ENCODE peak calls at places on chromosomes 12 and 14, in five cellular contexts. U is psoas muscle; R is heart left ventricle; T is CD8-positive, alpha-beta memory T cell; Z is CD4-positive, CD25-positive, alpha-beta regulatory T cell. D is an unnamed sample.

GRCh38 chr12:87779016-87779415 is 250.2 kb downstream of the C12orf50 start:
- DNase-seq in Z (no peak), T (no peak), R (no peak), U (no peak), D (peak; percentile 64)

GRCh38 chr12:101779200-101779599 is 39.9 kb upstream of the SYCP3 start:
- DNase-seq in Z (no peak), R (no peak), U (no peak), T (no peak), D (no peak)

GRCh38 chr12:10030446-10030845 is at the start of gene CLEC9A:
- DNase-seq in T (no peak), U (no peak), Z (no peak), R (no peak), D (no peak)

GRCh38 chr14:105046891-105047282 is 18.3 kb downstream of the GPR132 start:
- DNase-seq in Z (no peak), U (no peak), T (no peak), R (no peak), D (no peak)

GRCh38 chr12:2494490-2495192 is 300.1 kb upstream of the FKBP4 start:
- DNase-seq in R (peak; percentile 64), Z (no peak), U (no peak), T (no peak), D (peak; percentile 25)

GRCh38 chr14:106436310-106436905 is 910.0 kb downstream of the TMEM121 start:
- DNase-seq in U (no peak), Z (peak; percentile 40), T (peak; percentile 48), R (peak; percentile 58), D (peak; percentile 9)

GRCh38 chr14:44961730-44962572 is at the start of the genes KLHL28 and TOGARAM1:
- DNase-seq in T (peak; percentile 98), U (peak; percentile 97), R (peak; percentile 98), Z (peak; percentile 99), D (peak; percentile 99)

GRCh38 chr12:93279849-93280412 is 97.8 kb upstream of the NUDT4 start:
- DNase-seq in Z (no peak), U (no peak), R (no peak), T (no peak), D (no peak)

GRCh38 chr14:102333795-102334415 is 14.4 kb downstream of the ZNF839 start:
- DNase-seq in Z (no peak), U (no peak), R (no peak), T (no peak), D (no peak)

GRCh38 chr14:64549805-64550538 is at the start of gene PPP1R36:
- DNase-seq in R (peak; percentile 50), Z (peak; percentile 23), U (peak; percentile 64), T (peak; percentile 32), D (peak; percentile 28)

GRCh38 chr14:106308839-106309389 is 782.5 kb downstream of the TMEM121 start:
- DNase-seq in T (peak; percentile 59), Z (peak; percentile 49), U (no peak), R (no peak), D (no peak)

GRCh38 chr14:49586673-49587460 is 687 bp upstream of the RPS29 start:
- DNase-seq in Z (peak; percentile 18), T (peak; percentile 77), R (no peak), U (no peak), D (peak; percentile 22)

GRCh38 chr12:123940627-123940966 is 32.0 kb downstream of the CCDC92 start:
- DNase-seq in R (no peak), U (no peak), Z (no peak), T (no peak), D (no peak)

GRCh38 chr14:58736606-58737005 is 98.8 kb downstream of the DACT1 start:
- DNase-seq in U (no peak), T (no peak), R (no peak), Z (no peak), D (no peak)

GRCh38 chr12:74624206-74624605 is 86.6 kb downstream of the ATXN7L3B start:
- DNase-seq in T (no peak), Z (no peak), U (no peak), R (no peak), D (no peak)

GRCh38 chr12:118183155-118183554 is 47.2 kb downstream of the PEBP1 start:
- DNase-seq in R (no peak), Z (no peak), T (no peak), U (no peak), D (no peak)
- H3K27ac ChIP-seq in R (no peak overlapping the region), Z (no peak overlapping the region), T (no peak overlapping the region), U (peak overlapping the region; percentile 1), D (no peak overlapping the region)

DNA sequence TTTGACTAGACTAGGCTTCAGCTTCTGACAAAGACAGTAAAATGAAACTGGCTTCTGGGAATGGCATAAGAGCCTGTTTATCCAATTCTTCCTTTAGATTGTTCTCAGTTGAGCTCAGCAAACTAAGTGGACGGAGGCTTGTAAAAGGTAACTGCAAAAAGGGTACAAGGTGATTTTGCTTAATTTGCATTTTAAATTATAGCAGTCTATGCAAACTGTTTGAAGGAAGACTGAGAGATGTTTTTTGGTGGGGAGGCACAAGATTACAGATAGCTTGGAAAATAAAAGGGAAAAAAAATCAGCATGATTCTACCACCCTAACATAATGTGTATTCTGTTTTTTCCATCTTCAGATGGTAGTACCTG is 5.0 kb downstream of the SUSD6 start:
- DNase-seq in T (no peak), U (no peak), R (no peak), Z (no peak), D (no peak)
- H3K27ac ChIP-seq in T (peak overlapping the region; percentile 68), U (peak overlapping the region; percentile 97), R (peak overlapping the region; percentile 98), Z (peak overlapping the region; percentile 90), D (peak overlapping the region; percentile 82)

DNA sequence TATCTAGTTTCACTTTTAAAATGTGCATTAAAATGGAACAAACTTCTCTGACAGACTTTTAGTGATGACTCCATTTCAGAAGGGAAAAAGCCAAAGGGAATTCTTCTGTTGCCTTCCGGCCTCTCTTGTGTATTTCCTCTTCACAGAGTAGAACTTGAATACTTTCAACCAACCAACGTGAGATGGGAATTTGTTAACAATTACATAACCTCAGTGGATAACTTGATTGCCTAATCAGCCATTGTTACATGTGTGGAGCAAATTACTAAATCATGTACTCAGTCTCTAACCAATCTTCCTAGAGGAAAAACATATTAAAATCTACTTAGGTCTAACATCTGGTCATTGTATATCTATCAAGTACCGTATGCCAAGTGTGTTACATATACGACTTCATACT is 291.1 kb downstream of the SYT1 start:
- DNase-seq in U (no peak), Z (no peak), T (no peak), R (no peak), D (no peak)
- H3K27ac ChIP-seq in U (no peak overlapping the region), Z (no peak overlapping the region), T (no peak overlapping the region), R (no peak overlapping the region), D (no peak overlapping the region)

GRCh38 chr12:109116611-109116949 is 193 bp downstream of the ACACB start:
- DNase-seq in R (no peak), T (no peak), U (no peak), Z (no peak), D (no peak)
- H3K27ac ChIP-seq in R (peak overlapping the region; percentile 93), T (no peak overlapping the region), U (peak overlapping the region; percentile 97), Z (no peak overlapping the region), D (peak overlapping the region; percentile 98)

GRCh38 chr12:121989951-121990647 is 31.6 kb upstream of the BCL7A start:
- DNase-seq in U (no peak), Z (no peak), R (no peak), T (no peak), D (no peak)
- H3K27ac ChIP-seq in U (no peak overlapping the region), Z (no peak overlapping the region), R (no peak overlapping the region), T (no peak overlapping the region), D (no peak overlapping the region)

GRCh38 chr14:79320561-79320960 is 890.7 kb downstream of the DIO2 start:
- DNase-seq in U (no peak), T (no peak), R (no peak), Z (no peak), D (no peak)

GRCh38 chr14:79328863-79329262 is 882.4 kb downstream of the DIO2 start:
- DNase-seq in T (no peak), U (no peak), R (no peak), Z (no peak), D (no peak)

GRCh38 chr14:79325071-79325470 is 886.2 kb downstream of the DIO2 start:
- DNase-seq in T (no peak), R (no peak), U (no peak), Z (no peak), D (no peak)

GRCh38 chr14:79325557-79325956 is 885.7 kb downstream of the DIO2 start:
- DNase-seq in T (no peak), Z (no peak), R (no peak), U (no peak), D (no peak)
- H3K27ac ChIP-seq in T (no peak overlapping the region), Z (no peak overlapping the region), R (no peak overlapping the region), U (no peak overlapping the region), D (no peak overlapping the region)

GRCh38 chr12:131473721-131474709 is 236.9 kb upstream of the SFSWAP start:
- DNase-seq in T (no peak), U (no peak), Z (no peak), R (no peak), D (no peak)
- H3K27ac ChIP-seq in T (no peak overlapping the region), U (no peak overlapping the region), Z (no peak overlapping the region), R (no peak overlapping the region), D (no peak overlapping the region)

GRCh38 chr12:6336079-6336858 is 5.6 kb downstream of the TNFRSF1A start:
- DNase-seq in U (peak; percentile 96), Z (peak; percentile 25), R (peak; percentile 96), T (peak; percentile 46), D (peak; percentile 98)
- H3K27ac ChIP-seq in U (peak overlapping the region; percentile 88), Z (peak overlapping the region; percentile 90), R (peak overlapping the region; percentile 97), T (peak overlapping the region; percentile 80), D (peak overlapping the region; percentile 100)

D was measured in thyroid gland.